ENCODE peak calls at places on chromosomes 5 and 9, in ten cellular contexts. F, S, A, C, G, E, L, R, M and X are unnamed samples.

GRCh38 chr5:134579284-134579771 is 53.3 kb downstream of the SAR1B start:
- DNase-seq in S (peak), C (no peak), R (peak), E (no peak), G (no peak), L (peak), A (no peak), F (no peak), M (no peak), X (no peak)

GRCh38 chr5:139215176-139215975 is 17.2 kb upstream of the SIL1 start:
- DNase-seq in M (no peak), L (no peak), A (no peak), R (no peak), E (no peak), C (no peak), F (no peak), G (no peak), S (no peak), X (no peak)

GRCh38 chr5:135211083-135211790 is 177.2 kb upstream of the PITX1 start:
- DNase-seq in S (no peak), M (no peak), E (no peak), R (no peak), L (no peak), A (no peak), F (peak), G (no peak), C (no peak), X (no peak)

GRCh38 chr9:109107402-109108240 is 12.1 kb downstream of the TMEM245 start:
- DNase-seq in G (no peak), L (no peak), C (peak), E (no peak), M (peak), A (no peak), S (no peak), F (no peak), R (no peak), X (no peak)

GRCh38 chr5:172936441-172936840 is 22.8 kb upstream of the RPL26L1 start:
- DNase-seq in M (no peak), C (no peak), E (no peak), G (no peak), F (no peak), R (no peak), S (no peak), L (no peak), A (no peak), X (no peak)

GRCh38 chr5:109844148-109844547 is 154.4 kb downstream of the MAN2A1 start:
- DNase-seq in C (peak), F (no peak), G (no peak), M (no peak), E (no peak), R (no peak), S (no peak), A (no peak), L (no peak), X (no peak)

GRCh38 chr5:169548315-169548714 is 35.3 kb upstream of the SPDL1 start:
- DNase-seq in C (peak), R (no peak), A (no peak), F (no peak), E (no peak), G (no peak), M (peak), L (no peak), S (no peak), X (no peak)

GRCh38 chr5:62488531-62488930 is 76.0 kb downstream of the IPO11 start:
- DNase-seq in E (no peak), C (no peak), L (no peak), S (no peak), G (no peak), M (no peak), A (no peak), F (no peak), R (no peak), X (no peak)

GRCh38 chr5:148998174-148998797 is 64.6 kb downstream of the SH3TC2 start:
- DNase-seq in F (peak), E (no peak), G (peak), A (no peak), R (no peak), L (no peak), S (no peak), M (peak), C (peak), X (no peak)

GRCh38 chr9:34651876-34652602 is at the start of gene IL11RA:
- DNase-seq in C (peak), E (no peak), L (peak), A (peak), G (peak), S (peak), R (peak), M (peak), F (peak), X (peak)

GRCh38 chr9:91164724-91165520 is 196.8 kb downstream of the AUH start:
- DNase-seq in R (peak), F (no peak), A (peak), S (no peak), M (peak), L (peak), G (no peak), C (peak), E (peak), X (no peak)